ENCODE peak calls at places on chromosomes 2 and 18, in four cellular contexts. T is GM18507, B is IMR-90, V is ureter. J is an unnamed sample.

GRCh38 chr2:80815259-80815658 is 510.7 kb upstream of the LRRTM1 start:
- DNase-seq in B (no peak), V (no peak), T (no peak), J (no peak)

GRCh38 chr18:63073481-63073880 is 246.1 kb downstream of the BCL2 start:
- DNase-seq in B (no peak), V (no peak), T (peak; percentile 32), J (no peak)

GRCh38 chr2:12326449-12327190 is 390.1 kb upstream of the TRIB2 start:
- DNase-seq in V (no peak), B (no peak), T (no peak), J (no peak)

GRCh38 chr2:122885436-122885835 is 1130.0 kb downstream of the TSN start:
- DNase-seq in V (no peak), T (no peak), B (no peak), J (no peak)

GRCh38 chr2:235026137-235026536 is 74.3 kb downstream of the SH3BP4 start:
- DNase-seq in V (peak; percentile 76), B (peak; percentile 88), T (no peak), J (no peak)

GRCh38 chr2:233414777-233415570 is 60.7 kb downstream of the DGKD start:
- DNase-seq in T (no peak), V (no peak), B (peak; percentile 60), J (no peak)

GRCh38 chr18:57833441-57834101 is 30.5 kb upstream of the ATP8B1 start:
- DNase-seq in B (peak; percentile 57), V (no peak), T (no peak), J (no peak)

GRCh38 chr2:120729410-120730052 is 6.1 kb upstream of the GLI2 start:
- DNase-seq in V (no peak), T (no peak), B (peak; percentile 88), J (no peak)

GRCh38 chr2:194822657-194823056 is 834.4 kb upstream of the SLC39A10 start:
- DNase-seq in V (no peak), T (no peak), B (no peak), J (no peak)

GRCh38 chr2:47782557-47783490 is at the start of gene MSH6:
- DNase-seq in B (peak; percentile 82), T (peak; percentile 97), V (peak; percentile 88), J (peak; percentile 86)

GRCh38 chr2:60051991-60052390 is 501.5 kb downstream of the BCL11A start:
- DNase-seq in V (no peak), T (no peak), B (no peak), J (no peak)

GRCh38 chr2:30234180-30234971 is 3.0 kb downstream of the LBH start:
- DNase-seq in B (peak; percentile 96), V (peak; percentile 62), T (no peak), J (peak; percentile 71)

GRCh38 chr18:48342125-48342524 is 67.1 kb downstream of the ZBTB7C start:
- DNase-seq in B (no peak), T (no peak), V (no peak), J (no peak)

GRCh38 chr2:64606495-64607363 is 47.0 kb downstream of the SERTAD2 start:
- DNase-seq in V (peak; percentile 85), B (no peak), T (peak; percentile 87), J (peak; percentile 97)

GRCh38 chr2:122692400-122693083 is 937.1 kb downstream of the TSN start:
- DNase-seq in B (no peak), T (no peak), V (no peak), J (no peak)

GRCh38 chr2:70312560-70312959 is 10.7 kb upstream of the FAM136A start:
- DNase-seq in B (no peak), V (no peak), T (no peak), J (no peak)

GRCh38 chr2:888211-888801 is 62.3 kb upstream of the SNTG2 start:
- DNase-seq in V (peak; percentile 28), B (no peak), T (no peak), J (peak; percentile 32)

GRCh38 chr2:64943387-64944150 is 45.6 kb upstream of the SLC1A4 start:
- DNase-seq in V (peak; percentile 55), T (no peak), B (peak; percentile 19), J (peak; percentile 62)

GRCh38 chr2:173961346-173961705 is 3.8 kb downstream of the SP3 start:
- DNase-seq in T (no peak), V (no peak), B (peak; percentile 67), J (no peak)

GRCh38 chr18:69659142-69659651 is 258.5 kb downstream of the DOK6 start:
- DNase-seq in V (no peak), T (no peak), B (no peak), J (no peak)

GRCh38 chr2:95387358-95387757 is 15.2 kb upstream of the FAHD2A start:
- DNase-seq in V (peak; percentile 10), B (no peak), T (no peak), J (no peak)

GRCh38 chr2:241272722-241273551 is 42.5 kb downstream of the HDLBP start:
- DNase-seq in T (peak; percentile 38), B (peak; percentile 59), V (peak; percentile 81), J (peak; percentile 83)

GRCh38 chr18:79427368-79428225 is 31.9 kb downstream of the NFATC1 start:
- DNase-seq in T (no peak), B (no peak), V (no peak), J (no peak)

J was measured in right atrium auricular region.